ENCODE peak calls at places on chromosomes 7 and 10, in five cellular contexts. Z is fibroblast of lung, X is CD14-positive monocyte, Y is fibroblast of the aortic adventitia, B is hepatocyte. I is an unnamed sample.

GRCh38 chr10:58951750-58952149 is 224.7 kb upstream of the PHYHIPL start:
- DNase-seq in X (no peak), Z (peak), B (peak), Y (peak), I (peak)

GRCh38 chr10:12348870-12349627 is at the start of gene CAMK1D:
- DNase-seq in B (peak), Z (peak), X (peak), Y (peak), I (no peak)

GRCh38 chr10:8616166-8616565 is 561.7 kb downstream of the GATA3 start:
- DNase-seq in B (peak), Z (no peak), X (no peak), Y (no peak), I (no peak)

GRCh38 chr10:98456688-98457482 is 10.2 kb upstream of the HPS1 start:
- DNase-seq in Z (no peak), X (no peak), Y (no peak), B (no peak), I (no peak)

GRCh38 chr7:116577320-116577871 is 52.6 kb downstream of the CAV1 start:
- DNase-seq in X (no peak), Y (no peak), B (no peak), Z (no peak), I (no peak)

GRCh38 chr7:140049339-140050024 is 13.3 kb downstream of the PARP12 start:
- DNase-seq in Y (peak), B (peak), X (no peak), Z (peak), I (no peak)

GRCh38 chr10:26438534-26439269 is 561 bp downstream of the APBB1IP start:
- DNase-seq in B (peak), X (peak), Z (peak), Y (peak), I (no peak)

GRCh38 chr10:24951201-24952145 is 933 bp downstream of the PRTFDC1 start:
- DNase-seq in X (no peak), Z (peak), B (peak), Y (peak), I (no peak)

GRCh38 chr10:7587168-7587864 is 79.5 kb downstream of the ITIH5 start:
- DNase-seq in X (no peak), Z (no peak), B (no peak), Y (no peak), I (no peak)

GRCh38 chr10:17737021-17737965 is 14.7 kb upstream of the TMEM236 start:
- DNase-seq in Y (peak), B (peak), X (no peak), Z (peak), I (no peak)

GRCh38 chr10:7525314-7526016 is 114.6 kb upstream of the SFMBT2 start:
- DNase-seq in B (peak), Z (peak), Y (peak), X (no peak), I (peak)

GRCh38 chr7:111540199-111540815 is 22.0 kb downstream of the IMMP2L start:
- DNase-seq in X (no peak), Y (peak), B (no peak), Z (no peak), I (no peak)

GRCh38 chr7:35386082-35386815 is 132.3 kb upstream of the TBX20 start:
- DNase-seq in X (no peak), Y (no peak), Z (no peak), B (no peak), I (no peak)

GRCh38 chr10:49500420-49500819 is 38.5 kb downstream of the ERCC6 start:
- DNase-seq in B (no peak), X (no peak), Z (no peak), Y (no peak), I (no peak)

GRCh38 chr7:121107923-121108498 is 119.5 kb downstream of the CPED1 start:
- DNase-seq in Y (peak), B (peak), Z (peak), X (no peak), I (peak)

GRCh38 chr10:6037975-6038624 is 24.1 kb downstream of the IL2RA start:
- DNase-seq in X (no peak), Z (no peak), B (no peak), Y (no peak), I (no peak)

GRCh38 chr10:117675516-117675915 is 133.0 kb downstream of the EMX2 start:
- DNase-seq in B (no peak), Z (no peak), Y (no peak), X (no peak), I (no peak)

GRCh38 chr7:71851776-71852548 is 560.2 kb downstream of the CALN1 start:
- DNase-seq in X (no peak), Y (no peak), B (no peak), Z (peak), I (no peak)

GRCh38 chr10:133358162-133358919 is 522 bp upstream of the FUOM start:
- DNase-seq in B (no peak), X (no peak), Y (no peak), Z (no peak), I (no peak)

GRCh38 chr7:45177801-45178200 is 20.2 kb downstream of the RAMP3 start:
- DNase-seq in X (peak), Z (no peak), B (no peak), Y (no peak), I (no peak)

GRCh38 chr7:113118074-113118959 is at the start of gene SMIM30:
- DNase-seq in X (peak), Y (peak), Z (peak), B (peak), I (peak)

GRCh38 chr7:105675873-105676484 is 94.7 kb upstream of the EFCAB10 start:
- DNase-seq in X (peak), Z (no peak), Y (no peak), B (no peak), I (no peak)

GRCh38 chr7:100604078-100604975 is 2.2 kb downstream of the PCOLCE start:
- DNase-seq in B (peak), Y (peak), Z (peak), X (peak), I (no peak)

GRCh38 chr7:107877731-107878382 is 13.1 kb upstream of the DLD start:
- DNase-seq in B (no peak), Z (no peak), Y (no peak), X (no peak), I (no peak)

GRCh38 chr10:21524526-21525366 is 736 bp downstream of the SKIDA1 start:
- DNase-seq in X (no peak), Z (peak), B (peak), Y (peak), I (no peak)

GRCh38 chr7:116671681-116672595 is at the start of gene MET:
- DNase-seq in X (peak), Z (peak), Y (peak), B (peak), I (no peak)

GRCh38 chr7:76394962-76395361 is 14.5 kb downstream of the SSC4D start:
- DNase-seq in Y (no peak), X (no peak), B (no peak), Z (no peak), I (no peak)

GRCh38 chr10:129971381-129972144 is 7.5 kb upstream of the EBF3 start:
- DNase-seq in Z (peak), B (peak), X (no peak), Y (peak), I (no peak)

GRCh38 chr10:43846187-43846680 is 197.6 kb upstream of the ZNF32 start:
- DNase-seq in B (no peak), X (no peak), Z (peak), Y (peak), I (peak)

GRCh38 chr7:1044189-1045037 is at the start of gene GPR146:
- DNase-seq in B (peak), X (peak), Z (peak), Y (peak), I (peak)

GRCh38 chr7:1046722-1047679 is 2.7 kb downstream of the GPR146 start:
- DNase-seq in X (no peak), Y (no peak), Z (no peak), B (no peak), I (no peak)

GRCh38 chr7:1043552-1044188 is 676 bp upstream of the GPR146 start:
- DNase-seq in X (no peak), Y (no peak), Z (no peak), B (no peak), I (no peak)

GRCh38 chr7:1045727-1046063 is 1.3 kb downstream of the GPR146 start:
- DNase-seq in B (no peak), Z (no peak), Y (no peak), X (no peak), I (no peak)

GRCh38 chr7:1045038-1045726 is 836 bp downstream of the GPR146 start:
- DNase-seq in X (no peak), B (no peak), Z (no peak), Y (no peak), I (no peak)
- TF ChIP-seq CTCF in X (no peak), B (no peak), Z (no peak), Y (no peak), I (no peak)

DNA sequence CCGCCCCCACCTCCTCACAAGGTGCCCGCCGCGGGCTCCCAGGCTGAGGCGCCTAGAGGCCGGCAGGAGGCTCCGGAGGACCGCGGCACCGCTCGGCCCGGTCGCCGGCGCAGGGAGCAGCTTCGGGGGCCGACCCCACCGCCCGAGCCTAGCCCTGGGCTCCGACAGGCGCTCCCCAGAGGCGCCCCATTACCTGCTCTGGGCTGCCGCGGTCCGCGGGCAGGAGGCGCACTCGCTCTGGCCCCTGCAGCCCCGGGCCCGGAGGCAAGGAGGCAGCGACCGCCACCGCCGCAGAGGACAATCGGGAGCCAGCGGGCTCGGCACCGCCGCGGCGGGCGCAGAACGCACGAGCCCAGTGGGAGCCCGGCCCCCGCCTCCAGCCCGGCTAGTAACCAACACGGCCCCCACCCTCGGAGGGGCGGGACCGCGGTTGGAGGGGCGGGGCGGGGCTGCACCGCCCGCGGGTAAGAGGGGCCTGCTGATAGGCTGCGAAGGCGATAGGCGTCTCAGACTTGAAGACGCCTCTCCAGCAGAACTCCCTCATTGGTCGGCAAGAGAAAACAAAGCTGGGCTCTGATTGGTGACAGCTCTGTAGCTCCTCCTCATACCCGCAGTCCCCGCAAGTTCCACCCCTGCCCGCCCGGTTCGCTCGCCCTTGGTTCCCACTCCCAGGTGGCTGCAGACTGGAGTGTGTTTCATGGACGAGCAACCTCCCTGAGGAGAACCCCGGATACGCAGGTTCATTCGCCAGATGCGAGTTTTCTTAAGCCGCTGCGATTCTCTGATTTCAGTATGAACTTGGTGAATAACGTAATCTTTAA is at the start of gene MPP7:
- DNase-seq in Y (peak), Z (peak), X (peak), B (peak), I (peak)
- TF ChIP-seq CTCF in Y (peak), Z (peak), X (peak), B (peak), I (peak)

GRCh38 chr7:3034591-3035150 is 9.0 kb downstream of the CARD11 start:
- DNase-seq in Z (no peak), X (no peak), Y (no peak), B (no peak), I (no peak)
- TF ChIP-seq CTCF in Z (no peak), X (no peak), Y (no peak), B (no peak), I (no peak)

DNA sequence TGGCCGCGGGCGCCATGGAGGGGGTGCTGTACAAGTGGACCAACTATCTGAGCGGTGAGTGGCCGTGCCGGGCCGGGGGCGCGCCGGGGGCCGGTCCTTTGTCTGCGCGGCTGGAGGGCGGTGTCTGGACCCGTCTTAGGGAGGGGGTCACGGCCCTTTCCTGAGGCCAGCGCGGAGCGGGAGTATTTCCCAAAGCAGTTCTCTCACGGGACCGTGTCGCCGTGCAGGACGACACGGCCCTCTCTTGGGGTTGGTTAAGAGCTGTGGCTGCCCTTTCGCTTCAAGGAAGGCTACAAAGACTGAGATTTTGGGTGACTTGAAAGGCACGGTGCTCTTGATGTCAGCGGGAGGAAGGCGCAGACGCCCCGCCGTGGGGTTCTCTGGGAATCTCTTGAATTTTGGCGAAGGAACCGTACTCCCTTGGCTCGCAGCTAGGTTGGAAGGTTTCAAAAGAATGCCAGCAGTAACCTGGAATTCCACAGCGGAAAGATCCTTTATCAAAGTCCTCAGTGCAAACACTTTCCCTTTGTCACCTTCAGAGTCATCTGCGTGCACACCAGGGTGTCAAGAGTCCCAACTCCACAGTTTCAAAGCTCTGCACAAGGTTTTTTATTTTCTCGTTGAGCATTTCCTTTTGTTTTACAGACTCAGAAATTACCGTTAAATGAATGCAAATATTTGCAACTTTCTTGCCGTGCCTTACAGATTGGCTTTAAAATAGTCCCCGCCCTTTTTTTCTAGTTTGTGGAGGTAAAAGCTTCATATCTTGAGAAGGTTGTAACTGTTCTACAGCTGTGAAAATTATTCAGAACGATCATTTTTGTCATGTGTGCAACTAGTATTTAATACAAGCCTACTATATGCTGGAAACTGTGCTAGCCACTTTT is 780 bp downstream of the PLEKHA8 start:
- DNase-seq in Z (peak), B (peak), X (no peak), Y (peak), I (no peak)
- TF ChIP-seq CTCF in Z (no peak), B (no peak), X (no peak), Y (peak), I (peak)

DNA sequence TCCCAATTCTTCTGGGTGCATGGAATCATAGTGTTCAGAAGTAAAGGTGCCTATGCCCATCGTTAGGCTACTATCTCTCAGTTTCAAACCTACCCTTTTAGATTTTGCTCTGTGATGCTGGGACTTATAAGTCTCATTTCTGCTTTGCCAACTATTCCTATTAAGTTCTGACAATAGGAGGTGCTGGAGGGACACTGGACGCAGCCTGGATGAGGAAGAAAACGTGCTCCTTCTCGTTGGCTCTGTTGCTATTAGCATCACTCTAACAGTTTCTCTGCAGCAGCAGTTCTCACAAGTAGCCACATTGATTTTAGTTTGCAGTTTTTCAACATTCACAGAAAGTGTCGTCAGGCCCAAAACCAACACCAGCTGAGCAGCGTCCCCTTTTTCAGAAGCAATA is 72.4 kb downstream of the ABCC2 start:
- DNase-seq in B (peak), X (no peak), Y (peak), Z (peak), I (peak)
- TF ChIP-seq CTCF in B (peak), X (peak), Y (peak), Z (peak), I (peak)

GRCh38 chr10:865257-865656 is 66.2 kb downstream of the LARP4B start:
- DNase-seq in Z (no peak), Y (no peak), B (no peak), X (no peak), I (no peak)
- TF ChIP-seq CTCF in Z (no peak), Y (no peak), B (no peak), X (no peak), I (no peak)

DNA sequence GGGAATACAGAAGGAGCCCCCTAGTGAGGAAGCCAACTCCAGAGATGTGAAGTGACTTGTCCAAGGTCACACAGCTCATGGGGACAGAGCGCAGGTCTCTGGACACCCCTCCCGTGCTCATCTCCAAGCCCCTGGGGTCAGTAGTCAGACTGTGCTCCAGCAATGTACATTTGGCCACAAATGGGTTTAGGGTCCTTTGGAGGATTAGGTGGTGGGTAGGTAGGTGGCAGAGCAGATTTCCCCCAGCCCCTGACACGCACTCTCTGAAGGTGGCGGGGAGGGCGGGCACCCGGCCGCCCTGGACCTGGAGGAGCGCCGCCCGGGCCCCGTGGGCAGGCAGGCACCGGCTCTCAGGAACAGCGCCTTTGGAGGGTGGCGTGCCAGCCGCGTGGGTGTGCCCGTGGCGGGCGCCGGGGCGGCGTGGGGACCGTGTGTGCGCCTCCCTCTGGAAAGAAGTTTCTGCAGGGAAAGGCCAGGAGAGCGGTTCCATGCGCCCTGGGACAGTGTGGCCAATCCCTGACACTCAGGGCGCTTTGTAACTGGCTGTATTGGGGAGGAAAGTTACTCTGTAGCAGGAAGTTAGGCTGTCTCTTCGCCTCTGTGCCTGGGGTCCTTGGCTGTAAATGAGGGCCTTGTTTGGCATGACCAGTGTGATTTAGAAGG is 1.0 kb downstream of the WIPF3 start:
- DNase-seq in B (peak), X (no peak), Z (no peak), Y (no peak), I (no peak)
- TF ChIP-seq CTCF in B (peak), X (no peak), Z (no peak), Y (no peak), I (no peak)

DNA sequence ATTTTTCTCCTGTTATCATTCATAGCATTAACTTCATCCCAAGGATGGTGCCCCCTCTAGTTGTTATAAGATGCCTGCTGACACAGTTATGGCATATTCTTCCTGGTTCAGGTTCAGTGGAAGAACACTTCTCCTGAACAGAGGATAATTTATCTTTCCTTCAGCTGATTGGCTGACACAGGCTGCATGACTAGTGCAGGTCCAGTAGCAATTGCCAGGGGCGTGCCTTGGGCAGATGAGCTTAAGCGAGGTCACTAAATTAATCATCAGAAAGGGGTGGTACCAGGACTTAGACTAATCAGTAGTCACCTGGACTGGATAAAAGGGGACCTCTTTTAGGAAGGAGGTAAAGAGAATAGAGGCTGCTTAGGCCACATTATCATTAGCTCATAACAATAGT is 42.3 kb downstream of the BZW2 start:
- DNase-seq in Y (no peak), Z (no peak), X (no peak), B (no peak), I (no peak)
- TF ChIP-seq CTCF in Y (no peak), Z (no peak), X (no peak), B (no peak), I (no peak)

DNA sequence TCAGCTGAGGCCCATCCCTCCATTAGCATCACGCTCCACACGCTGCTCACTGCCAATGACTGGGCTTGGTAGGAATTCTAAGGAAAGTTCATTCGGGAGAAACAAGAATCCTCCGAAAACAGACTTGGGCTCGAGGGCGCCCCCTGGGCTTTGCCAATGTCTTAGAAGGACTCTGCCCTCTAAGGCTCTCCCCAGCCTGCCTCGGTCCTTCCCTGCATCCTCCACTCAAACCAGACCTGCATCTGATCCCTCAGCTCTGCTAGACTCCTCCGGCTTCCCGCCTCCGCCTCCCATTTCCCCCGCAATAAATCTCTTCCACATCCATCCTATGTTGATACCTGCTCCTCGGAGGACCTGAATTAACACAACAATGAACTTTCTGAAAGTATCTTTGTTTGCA is 177.6 kb downstream of the PLPP4 start:
- DNase-seq in Z (no peak), B (no peak), Y (no peak), X (no peak), I (no peak)
- TF ChIP-seq CTCF in Z (no peak), B (peak), Y (no peak), X (no peak), I (no peak)

I was measured in BJ.